ENCODE peak calls at places on chromosomes 13 and 19, in four cellular contexts. U is HepG2, F is H1, L is K562. Y is an unnamed sample.

GRCh38 chr13:88068316-88068715 is 397.1 kb downstream of the SLITRK5 start:
- DNase-seq in F (no peak), L (no peak), U (no peak), Y (no peak)

GRCh38 chr19:1406496-1406817 is 929 bp upstream of the DAZAP1 start:
- DNase-seq in F (no peak), L (no peak), U (no peak), Y (no peak)

GRCh38 chr19:45981350-45981749 is 7.7 kb upstream of the NOVA2 start:
- DNase-seq in U (no peak), L (no peak), F (no peak), Y (no peak)

GRCh38 chr13:27442071-27442647 is 8.2 kb downstream of the MTIF3 start:
- DNase-seq in U (no peak), F (no peak), L (no peak), Y (no peak)

GRCh38 chr13:25292301-25292700 is 5.0 kb upstream of the MTMR6 start:
- DNase-seq in L (peak; percentile 20), F (no peak), U (no peak), Y (no peak)

GRCh38 chr13:93425411-93425810 is 198.8 kb downstream of the GPC6 start:
- DNase-seq in U (no peak), F (no peak), L (no peak), Y (no peak)

GRCh38 chr19:18939922-18940775 is 868 bp downstream of the HOMER3 start:
- DNase-seq in L (no peak), F (peak; percentile 47), U (no peak), Y (peak; percentile 44)

GRCh38 chr19:33906578-33907335 is 110.1 kb downstream of the KCTD15 start:
- DNase-seq in F (no peak), L (no peak), U (peak; percentile 6), Y (peak; percentile 24)

GRCh38 chr13:49711218-49711863 is 20.1 kb upstream of the EBPL start:
- DNase-seq in F (no peak), U (peak; percentile 60), L (no peak), Y (no peak)

GRCh38 chr19:55550321-55550650 is 4.9 kb upstream of the SBK3 start:
- DNase-seq in F (no peak), L (no peak), U (no peak), Y (no peak)

GRCh38 chr13:109762791-109763190 is 23.6 kb downstream of the IRS2 start:
- DNase-seq in F (no peak), U (no peak), L (no peak), Y (no peak)

GRCh38 chr19:35038623-35039512 is 2.7 kb upstream of the HPN start:
- DNase-seq in F (no peak), L (no peak), U (no peak), Y (no peak)

GRCh38 chr19:43476606-43477005 is 11.2 kb upstream of the LYPD3 start:
- DNase-seq in L (no peak), U (no peak), F (no peak), Y (no peak)

GRCh38 chr19:28868836-28869235 is 344.1 kb downstream of the UQCRFS1 start:
- DNase-seq in F (no peak), U (no peak), L (no peak), Y (no peak)

GRCh38 chr19:43662487-43662886 is 7.5 kb downstream of the PLAUR start:
- DNase-seq in L (no peak), U (peak; percentile 41), F (no peak), Y (no peak)

GRCh38 chr13:106098778-106099177 is 436.7 kb downstream of the EFNB2 start:
- DNase-seq in L (no peak), F (no peak), U (no peak), Y (no peak)

GRCh38 chr13:99057310-99057975 is 79.6 kb upstream of the DOCK9 start:
- DNase-seq in L (no peak), U (no peak), F (no peak), Y (peak; percentile 8)

GRCh38 chr13:101455863-101456262 is 3.4 kb downstream of the ITGBL1 start:
- DNase-seq in L (no peak), F (no peak), U (no peak), Y (peak; percentile 59)

GRCh38 chr13:96984061-96984508 is 10.2 kb downstream of the OXGR1 start:
- DNase-seq in U (no peak), F (no peak), L (no peak), Y (no peak)

GRCh38 chr19:51607077-51607476 is 23.1 kb downstream of the SIGLEC5 start:
- DNase-seq in F (no peak), U (no peak), L (no peak), Y (no peak)

GRCh38 chr13:34816543-34816942 is 125.5 kb upstream of the NBEA start:
- DNase-seq in L (no peak), F (no peak), U (no peak), Y (no peak)

GRCh38 chr13:111880185-111880584 is 186.8 kb upstream of the SOX1 start:
- DNase-seq in L (no peak), F (no peak), U (no peak), Y (no peak)

GRCh38 chr13:110627761-110628476 is 12.6 kb downstream of the NAXD start:
- DNase-seq in L (no peak), U (no peak), F (no peak), Y (no peak)

GRCh38 chr13:51770681-51771417 is 33.1 kb downstream of the DHRS12 start:
- DNase-seq in L (no peak), F (no peak), U (no peak), Y (no peak)

GRCh38 chr19:53538378-53539109 is 599 bp downstream of the ZNF331 start:
- DNase-seq in F (no peak), L (no peak), U (no peak), Y (no peak)

GRCh38 chr13:100636441-100636840 is 38.2 kb downstream of the TMTC4 start:
- DNase-seq in F (no peak), L (no peak), U (no peak), Y (no peak)

GRCh38 chr19:35349614-35350521 is 2.2 kb downstream of the FFAR1 start:
- DNase-seq in F (no peak), L (no peak), U (no peak), Y (no peak)

GRCh38 chr13:65472336-65472735 is 1757.8 kb downstream of the PCDH9 start:
- DNase-seq in U (no peak), L (no peak), F (no peak), Y (no peak)

GRCh38 chr13:35898041-35898440 is 233.1 kb downstream of the DCLK1 start:
- DNase-seq in L (no peak), F (no peak), U (no peak), Y (no peak)

GRCh38 chr13:97659602-97660001 is 225.6 kb downstream of the RAP2A start:
- DNase-seq in L (no peak), F (no peak), U (peak; percentile 13), Y (no peak)

GRCh38 chr13:92187378-92187989 is 789.1 kb downstream of the GPC5 start:
- DNase-seq in L (peak; percentile 14), U (peak; percentile 24), F (no peak), Y (peak; percentile 12)

GRCh38 chr13:51976890-51977289 is 34.4 kb downstream of the ATP7B start:
- DNase-seq in F (no peak), L (no peak), U (no peak), Y (no peak)

GRCh38 chr19:28968721-28969120 is 244.2 kb downstream of the UQCRFS1 start:
- DNase-seq in F (no peak), U (no peak), L (no peak), Y (no peak)

GRCh38 chr19:57687363-57688010 is 5.7 kb downstream of the ZNF551 start:
- DNase-seq in L (no peak), U (no peak), F (no peak), Y (no peak)

GRCh38 chr13:45105895-45106294 is 14.4 kb upstream of the GTF2F2 start:
- DNase-seq in F (no peak), L (no peak), U (no peak), Y (no peak)

GRCh38 chr13:101977475-101977874 is 424.4 kb downstream of the FGF14 start:
- DNase-seq in F (no peak), U (no peak), L (no peak), Y (no peak)

GRCh38 chr19:18995804-18996241 is 37.5 kb downstream of the SUGP2 start:
- DNase-seq in F (peak; percentile 47), L (peak; percentile 67), U (peak; percentile 57), Y (peak; percentile 64)

GRCh38 chr19:56751078-56751489 is 79.5 kb upstream of the ZNF835 start:
- DNase-seq in U (peak; percentile 56), F (no peak), L (no peak), Y (no peak)

GRCh38 chr19:58516964-58517833 is 2.4 kb downstream of the ZBTB45 start:
- DNase-seq in L (no peak), F (no peak), U (no peak), Y (no peak)

GRCh38 chr13:33150662-33151061 is 134.4 kb downstream of the KL start:
- DNase-seq in U (no peak), F (no peak), L (no peak), Y (no peak)
- TF ChIP-seq EP300 in U (no peak), F (no peak), L (no peak), Y (no peak)

DNA sequence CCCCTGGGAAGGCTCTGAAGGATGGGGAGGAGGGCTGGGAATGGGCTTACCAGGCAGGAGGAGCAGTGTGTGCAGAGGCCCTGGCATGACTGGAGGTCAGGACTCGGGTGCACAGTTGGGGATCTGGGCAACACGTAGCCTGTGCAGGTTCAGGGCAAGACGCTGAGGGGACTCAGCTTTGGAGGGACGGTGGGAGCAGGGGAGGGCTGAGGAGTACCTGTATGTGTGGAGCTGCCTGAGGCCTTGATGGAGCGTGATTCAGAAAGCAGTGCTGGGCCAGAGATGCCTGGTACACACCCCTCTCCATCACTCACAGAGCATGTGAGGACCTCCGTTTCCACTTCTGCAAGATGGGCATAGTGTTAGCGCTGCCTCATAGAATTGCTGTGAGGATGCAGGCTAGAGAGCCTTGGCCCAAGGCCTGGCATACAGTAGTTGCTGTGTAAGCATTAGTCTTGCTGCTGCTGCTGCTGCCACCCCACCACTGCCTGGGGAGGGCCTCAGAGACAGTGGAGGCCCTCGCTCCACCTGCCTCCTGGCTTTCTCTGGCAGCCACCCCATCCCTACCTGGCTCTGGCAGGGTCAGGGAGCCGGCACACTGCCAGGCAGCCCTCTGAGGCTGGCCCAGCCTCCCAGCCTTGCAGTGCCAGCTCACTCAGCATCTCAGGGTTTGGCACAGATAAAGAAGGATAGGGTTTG is 2.4 kb downstream of the PAK4 start:
- DNase-seq in F (no peak), U (no peak), L (peak; percentile 4), Y (no peak)
- TF ChIP-seq JUN in F (no peak), U (no peak), L (no peak), Y (no peak)

GRCh38 chr13:61873717-61874116 is 458.1 kb upstream of the PCDH20 start:
- DNase-seq in F (no peak), U (no peak), L (no peak), Y (no peak)
- TF ChIP-seq EP300 in F (no peak), U (no peak), L (no peak), Y (no peak)

DNA sequence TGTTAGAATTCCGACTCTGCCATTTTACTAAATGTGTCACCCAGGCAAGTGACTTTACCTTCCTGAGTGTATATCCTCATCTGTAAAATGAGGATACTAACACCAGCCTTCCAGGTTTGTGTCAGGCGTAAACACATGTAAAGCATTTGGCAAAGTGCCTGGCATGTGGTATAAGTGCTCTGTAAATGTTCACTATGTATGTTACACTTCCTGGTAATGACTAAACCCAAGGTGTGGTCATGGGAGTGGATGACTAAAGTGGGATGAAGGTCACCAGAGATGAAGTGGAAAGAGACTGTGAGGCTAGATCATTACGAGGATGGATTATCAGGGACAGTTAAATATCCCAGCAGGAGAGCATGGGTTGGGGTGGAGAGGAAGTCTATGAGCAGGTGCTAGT is 25.6 kb downstream of the DEDD2 start:
- DNase-seq in U (peak; percentile 36), F (no peak), L (no peak), Y (peak; percentile 87)
- TF ChIP-seq JUN in U (no peak), F (no peak), L (no peak), Y (no peak)